ENCODE peak calls at places on chromosomes 6 and 20, in six cellular contexts. J, S, I, Y, O and R are unnamed samples.
A peak's percentile ranks its signal among the peaks of the same experiment; 100 is the strongest.

GRCh38 chr20:1484438-1485120 is 6.6 kb downstream of the SIRPB2 start:
- DNase-seq in S (no peak), J (no peak), O (no peak), I (no peak), Y (no peak), R (no peak)

GRCh38 chr6:81996414-81996813 is 243.9 kb upstream of the TENT5A start:
- DNase-seq in I (no peak), J (no peak), O (no peak), S (no peak), Y (no peak), R (no peak)

GRCh38 chr6:25582101-25582500 is 69.9 kb upstream of the SCGN start:
- DNase-seq in Y (no peak), I (no peak), J (no peak), S (no peak), O (no peak), R (no peak)

GRCh38 chr20:16518068-16518783 is 55.0 kb downstream of the KIF16B start:
- DNase-seq in O (peak; percentile 44), S (no peak), I (peak; percentile 52), Y (no peak), J (no peak), R (peak; percentile 45)

GRCh38 chr6:12709116-12709515 is 7.5 kb upstream of the PHACTR1 start:
- DNase-seq in S (no peak), O (no peak), Y (no peak), I (no peak), J (no peak), R (no peak)

GRCh38 chr20:53922901-53923314 is 147.5 kb downstream of the BCAS1 start:
- DNase-seq in Y (peak; percentile 25), S (no peak), J (no peak), O (no peak), I (no peak), R (peak; percentile 29)

GRCh38 chr6:157510329-157511188 is 129.6 kb downstream of the ZDHHC14 start:
- DNase-seq in J (no peak), Y (no peak), S (no peak), I (no peak), O (no peak), R (no peak)

GRCh38 chr6:105482227-105482839 is 79.5 kb upstream of the PREP start:
- DNase-seq in O (no peak), J (no peak), Y (peak; percentile 63), S (no peak), I (peak; percentile 36), R (peak; percentile 55)

GRCh38 chr6:123515715-123516114 is 121.0 kb downstream of the TRDN start:
- DNase-seq in J (no peak), Y (no peak), S (no peak), I (no peak), O (no peak), R (no peak)

GRCh38 chr6:65189344-65189743 is 517.7 kb downstream of the EYS start:
- DNase-seq in Y (no peak), S (no peak), I (no peak), O (no peak), J (no peak), R (no peak)

DNA sequence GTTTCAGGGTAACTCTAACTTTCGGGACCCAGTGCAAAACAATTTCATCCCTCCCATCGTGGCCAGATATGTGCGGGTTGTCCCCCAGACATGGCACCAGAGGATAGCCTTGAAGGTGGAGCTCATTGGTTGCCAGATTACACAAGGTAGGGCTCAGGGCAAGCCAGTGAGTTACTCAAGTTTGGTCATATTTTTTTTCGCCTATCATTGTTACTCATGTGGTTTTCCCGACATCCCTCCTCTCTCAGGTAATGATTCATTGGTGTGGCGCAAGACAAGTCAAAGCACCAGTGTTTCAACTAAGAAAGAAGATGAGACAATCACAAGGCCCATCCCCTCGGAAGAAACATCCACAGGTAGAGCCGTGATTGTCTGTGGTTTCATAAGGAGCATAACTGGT is 58.2 kb downstream of the DCBLD1 start:
- DNase-seq in J (no peak), O (no peak), S (no peak), Y (no peak), I (no peak), R (no peak)
- H3K27ac ChIP-seq in J (no peak overlapping the region), O (no peak overlapping the region), S (no peak overlapping the region), Y (no peak overlapping the region), I (no peak overlapping the region), R (no peak overlapping the region)

GRCh38 chr20:45908086-45908485 is 3.9 kb downstream of the PLTP start:
- DNase-seq in O (no peak), S (no peak), Y (no peak), J (no peak), I (no peak), R (no peak)

GRCh38 chr20:45904583-45905504 is 7.1 kb downstream of the PLTP start:
- DNase-seq in O (no peak), I (no peak), J (no peak), S (no peak), Y (no peak), R (no peak)

GRCh38 chr20:45905505-45906079 is 6.4 kb downstream of the PLTP start:
- DNase-seq in O (peak; percentile 48), J (no peak), S (no peak), I (no peak), Y (no peak), R (no peak)

GRCh38 chr20:45909336-45909808 is 2.6 kb downstream of the PLTP start:
- DNase-seq in J (no peak), S (no peak), Y (no peak), I (no peak), O (no peak), R (no peak)

GRCh38 chr20:45907219-45907948 is 4.6 kb downstream of the PLTP start:
- DNase-seq in J (no peak), O (no peak), S (no peak), I (no peak), Y (no peak), R (no peak)
- TF ChIP-seq POLR2AphosphoS5 in J (no peak), O (no peak), S (no peak), I (no peak), Y (no peak), R (no peak)

GRCh38 chr6:32439139-32439538 is 548 bp upstream of the HLA-DRA start:
- DNase-seq in I (no peak), Y (no peak), S (no peak), O (no peak), J (no peak), R (no peak)

GRCh38 chr6:32444433-32444832 is 4.7 kb downstream of the HLA-DRA start:
- DNase-seq in I (no peak), S (no peak), Y (no peak), O (no peak), J (no peak), R (no peak)

GRCh38 chr6:32442977-32443552 is 3.4 kb downstream of the HLA-DRA start:
- DNase-seq in S (no peak), I (no peak), Y (no peak), J (no peak), O (no peak), R (no peak)

GRCh38 chr6:32439708-32440214 is at the start of gene HLA-DRA:
- DNase-seq in J (no peak), I (no peak), O (peak; percentile 72), Y (no peak), S (no peak), R (no peak)

DNA sequence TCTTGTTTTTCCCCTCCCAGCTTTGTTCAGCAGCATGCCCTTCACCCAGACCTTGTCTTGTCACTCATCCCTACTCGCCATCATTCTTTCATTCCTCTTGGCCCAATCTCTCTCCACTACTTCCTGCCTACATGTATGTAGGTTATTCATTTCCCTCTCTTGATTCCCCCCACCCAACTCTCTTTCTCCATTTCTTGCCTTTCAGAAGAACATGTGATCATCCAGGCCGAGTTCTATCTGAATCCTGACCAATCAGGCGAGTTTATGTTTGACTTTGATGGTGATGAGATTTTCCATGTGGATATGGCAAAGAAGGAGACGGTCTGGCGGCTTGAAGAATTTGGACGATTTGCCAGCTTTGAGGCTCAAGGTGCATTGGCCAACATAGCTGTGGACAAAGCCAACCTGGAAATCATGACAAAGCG is 2.6 kb downstream of the HLA-DRA start:
- DNase-seq in J (no peak), O (no peak), S (no peak), I (no peak), Y (no peak), R (no peak)
- TF ChIP-seq POLR2A in J (no peak), O (no peak), S (no peak), I (no peak), Y (no peak), R (no peak)

GRCh38 chr6:143507358-143508145 is 4.0 kb downstream of the FUCA2 start:
- DNase-seq in Y (no peak), O (no peak), S (no peak), I (no peak), J (no peak), R (no peak)

GRCh38 chr6:143515766-143516355 is 4.3 kb upstream of the FUCA2 start:
- DNase-seq in Y (no peak), S (no peak), I (no peak), O (no peak), J (no peak), R (no peak)

GRCh38 chr6:143513410-143513809 is 1.9 kb upstream of the FUCA2 start:
- DNase-seq in O (no peak), J (no peak), Y (no peak), I (peak; percentile 44), S (peak; percentile 79), R (peak; percentile 65)

GRCh38 chr6:143514996-143515760 is 3.7 kb upstream of the FUCA2 start:
- DNase-seq in I (peak; percentile 73), J (no peak), Y (no peak), S (no peak), O (no peak), R (no peak)

GRCh38 chr6:143510991-143511891 is at the start of gene FUCA2:
- DNase-seq in S (peak; percentile 94), O (peak; percentile 57), Y (peak; percentile 95), I (peak; percentile 94), J (peak; percentile 92), R (peak; percentile 94)
- H3K27ac ChIP-seq in S (peak within 1 kb of the TSS; percentile 89), O (peak within 1 kb of the TSS; percentile 85), Y (peak within 1 kb of the TSS; percentile 85), I (peak within 1 kb of the TSS; percentile 88), J (peak within 1 kb of the TSS; percentile 85), R (peak within 1 kb of the TSS; percentile 93)

DNA sequence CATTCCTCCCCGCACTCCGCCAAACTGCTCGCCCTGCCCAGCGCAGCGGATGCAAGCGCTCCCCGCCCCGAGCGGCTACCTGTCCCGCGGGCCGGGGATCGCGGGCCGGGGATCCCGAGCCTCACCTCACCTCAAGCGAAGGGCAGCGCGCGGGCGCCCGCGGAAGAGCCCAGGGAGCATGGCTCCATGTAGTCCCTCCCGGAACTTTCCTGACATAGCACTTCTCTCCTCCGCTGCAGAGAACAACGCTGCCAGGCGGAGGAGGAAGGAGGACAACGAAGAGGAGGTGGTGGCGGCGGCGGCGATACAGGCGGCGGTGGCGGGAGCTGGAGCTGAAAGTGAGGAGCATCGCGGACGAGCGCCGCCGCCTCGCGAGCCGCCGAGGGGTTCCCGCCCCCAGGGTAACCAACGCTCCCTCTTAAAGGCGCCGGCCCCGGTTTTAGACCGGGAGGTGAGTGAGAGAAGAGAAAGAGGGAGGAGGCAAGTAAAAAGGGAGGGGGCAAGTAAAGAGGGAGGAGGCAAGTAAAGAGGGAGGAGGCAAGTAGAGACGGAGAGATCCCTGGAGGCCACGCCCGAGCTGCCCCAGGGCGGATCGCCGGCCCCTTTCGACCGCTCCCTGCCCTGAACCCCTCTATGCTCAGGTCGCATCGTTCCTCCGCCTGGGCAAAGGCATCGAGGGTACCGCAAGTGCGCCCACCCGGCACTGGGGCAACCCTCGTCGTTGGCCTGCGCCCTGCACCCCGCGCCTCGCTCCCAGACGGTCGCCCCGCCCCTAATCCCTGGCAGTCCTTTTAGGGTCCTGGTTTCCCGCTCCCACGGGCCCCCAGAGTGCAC is at the start of gene GPR63:
- DNase-seq in I (peak; percentile 68), S (peak; percentile 88), Y (peak; percentile 77), O (peak; percentile 69), J (no peak), R (peak; percentile 82)
- TF ChIP-seq POLR2AphosphoS5 in I (no peak), S (peak; percentile 31), Y (no peak), O (peak; percentile 83), J (no peak), R (no peak)

GRCh38 chr6:169341706-169342105 is 88.1 kb upstream of the THBS2 start:
- DNase-seq in Y (no peak), J (no peak), S (no peak), I (no peak), O (no peak), R (no peak)
- TF ChIP-seq POLR2A in Y (no peak), J (no peak), S (no peak), I (no peak), O (no peak), R (no peak)